ENCODE peak calls at places on chromosomes 2 and 18, in six cellular contexts. One of them, this sample, is unnamed.

GRCh38 chr2:149572102-149572953 is 15.2 kb downstream of the MMADHC start:
- DNase-seq in astrocyte: no peak
- DNase-seq in brain microvascular endothelial cell: no peak
- DNase-seq in heart left ventricle: no peak
- DNase-seq in ovary: no peak
- DNase-seq in pancreas: no peak
- DNase-seq in this sample: no peak

GRCh38 chr18:46302866-46303485 is 198.8 kb downstream of the HAUS1 start:
- DNase-seq in ovary: no peak
- DNase-seq in pancreas: no peak
- DNase-seq in heart left ventricle: no peak
- DNase-seq in astrocyte: no peak
- DNase-seq in brain microvascular endothelial cell: no peak
- DNase-seq in this sample: no peak

GRCh38 chr2:41283079-41283765 is 764.6 kb upstream of the PKDCC start:
- DNase-seq in ovary: no peak
- DNase-seq in pancreas: no peak
- DNase-seq in heart left ventricle: no peak
- DNase-seq in astrocyte: peak
- DNase-seq in brain microvascular endothelial cell: peak
- DNase-seq in this sample: no peak

GRCh38 chr2:104841694-104842093 is 12.2 kb upstream of the POU3F3 start:
- DNase-seq in brain microvascular endothelial cell: no peak
- DNase-seq in pancreas: no peak
- DNase-seq in heart left ventricle: no peak
- DNase-seq in astrocyte: no peak
- DNase-seq in ovary: no peak
- DNase-seq in this sample: no peak

GRCh38 chr18:28718696-28719095 is 541.8 kb upstream of the CDH2 start:
- DNase-seq in astrocyte: no peak
- DNase-seq in heart left ventricle: no peak
- DNase-seq in ovary: no peak
- DNase-seq in pancreas: no peak
- DNase-seq in brain microvascular endothelial cell: no peak
- DNase-seq in this sample: no peak

GRCh38 chr2:100262555-100263320 is 59.6 kb downstream of the LONRF2 start:
- DNase-seq in heart left ventricle: peak
- DNase-seq in astrocyte: peak
- DNase-seq in brain microvascular endothelial cell: peak
- DNase-seq in pancreas: peak
- DNase-seq in ovary: peak
- DNase-seq in this sample: peak

GRCh38 chr2:236769981-236770671 is 200.5 kb downstream of the ACKR3 start:
- DNase-seq in heart left ventricle: no peak
- DNase-seq in brain microvascular endothelial cell: peak
- DNase-seq in ovary: no peak
- DNase-seq in pancreas: no peak
- DNase-seq in astrocyte: peak
- DNase-seq in this sample: no peak

GRCh38 chr2:203328735-203329549 is 748 bp downstream of the ABI2 start:
- DNase-seq in astrocyte: peak
- DNase-seq in pancreas: peak
- DNase-seq in heart left ventricle: peak
- DNase-seq in brain microvascular endothelial cell: peak
- DNase-seq in ovary: peak
- DNase-seq in this sample: peak

GRCh38 chr2:12050381-12050780 is 303.9 kb downstream of the LPIN1 start:
- DNase-seq in heart left ventricle: no peak
- DNase-seq in ovary: no peak
- DNase-seq in astrocyte: peak
- DNase-seq in pancreas: no peak
- DNase-seq in brain microvascular endothelial cell: peak
- DNase-seq in this sample: no peak

GRCh38 chr2:102355526-102356380 is at the start of gene IL18R1:
- DNase-seq in ovary: peak
- DNase-seq in heart left ventricle: peak
- DNase-seq in pancreas: peak
- DNase-seq in astrocyte: peak
- DNase-seq in brain microvascular endothelial cell: peak
- DNase-seq in this sample: peak

GRCh38 chr2:217650229-217650628 is 352.6 kb downstream of the TNS1 start:
- DNase-seq in ovary: no peak
- DNase-seq in astrocyte: no peak
- DNase-seq in brain microvascular endothelial cell: no peak
- DNase-seq in heart left ventricle: no peak
- DNase-seq in pancreas: no peak
- DNase-seq in this sample: no peak

GRCh38 chr2:119015849-119016248 is 73.9 kb downstream of the MARCO start:
- DNase-seq in brain microvascular endothelial cell: no peak
- DNase-seq in ovary: no peak
- DNase-seq in heart left ventricle: no peak
- DNase-seq in astrocyte: no peak
- DNase-seq in pancreas: no peak
- DNase-seq in this sample: no peak

GRCh38 chr2:198351647-198352046 is 547.3 kb downstream of the PLCL1 start:
- DNase-seq in heart left ventricle: no peak
- DNase-seq in astrocyte: no peak
- DNase-seq in ovary: no peak
- DNase-seq in brain microvascular endothelial cell: no peak
- DNase-seq in pancreas: no peak
- DNase-seq in this sample: no peak

GRCh38 chr2:109438773-109439191 is 175.0 kb downstream of the SEPTIN10 start:
- DNase-seq in astrocyte: peak
- DNase-seq in ovary: no peak
- DNase-seq in heart left ventricle: no peak
- DNase-seq in pancreas: no peak
- DNase-seq in brain microvascular endothelial cell: peak
- DNase-seq in this sample: peak

GRCh38 chr2:12456293-12457151 is 260.2 kb upstream of the TRIB2 start:
- DNase-seq in ovary: peak
- DNase-seq in pancreas: peak
- DNase-seq in brain microvascular endothelial cell: peak
- DNase-seq in heart left ventricle: peak
- DNase-seq in astrocyte: peak
- DNase-seq in this sample: peak

GRCh38 chr2:134351899-134352298 is 98.0 kb downstream of the MGAT5 start:
- DNase-seq in ovary: no peak
- DNase-seq in astrocyte: no peak
- DNase-seq in brain microvascular endothelial cell: no peak
- DNase-seq in heart left ventricle: no peak
- DNase-seq in pancreas: no peak
- DNase-seq in this sample: no peak

GRCh38 chr18:23992941-23993280 is 21.6 kb upstream of the TTC39C start:
- DNase-seq in brain microvascular endothelial cell: no peak
- DNase-seq in pancreas: no peak
- DNase-seq in heart left ventricle: no peak
- DNase-seq in ovary: no peak
- DNase-seq in astrocyte: no peak
- DNase-seq in this sample: no peak

GRCh38 chr18:23992119-23992940 is 22.2 kb upstream of the TTC39C start:
- DNase-seq in pancreas: peak
- DNase-seq in astrocyte: peak
- DNase-seq in ovary: peak
- DNase-seq in heart left ventricle: peak
- DNase-seq in brain microvascular endothelial cell: no peak
- DNase-seq in this sample: peak

GRCh38 chr18:23994361-23994902 is 20.1 kb upstream of the TTC39C start:
- DNase-seq in pancreas: no peak
- DNase-seq in astrocyte: peak
- DNase-seq in brain microvascular endothelial cell: peak
- DNase-seq in heart left ventricle: no peak
- DNase-seq in ovary: peak
- DNase-seq in this sample: no peak

GRCh38 chr18:23998018-23998417 is 16.5 kb upstream of the TTC39C start:
- DNase-seq in astrocyte: no peak
- DNase-seq in pancreas: no peak
- DNase-seq in ovary: no peak
- DNase-seq in heart left ventricle: no peak
- DNase-seq in brain microvascular endothelial cell: no peak
- DNase-seq in this sample: no peak

DNA sequence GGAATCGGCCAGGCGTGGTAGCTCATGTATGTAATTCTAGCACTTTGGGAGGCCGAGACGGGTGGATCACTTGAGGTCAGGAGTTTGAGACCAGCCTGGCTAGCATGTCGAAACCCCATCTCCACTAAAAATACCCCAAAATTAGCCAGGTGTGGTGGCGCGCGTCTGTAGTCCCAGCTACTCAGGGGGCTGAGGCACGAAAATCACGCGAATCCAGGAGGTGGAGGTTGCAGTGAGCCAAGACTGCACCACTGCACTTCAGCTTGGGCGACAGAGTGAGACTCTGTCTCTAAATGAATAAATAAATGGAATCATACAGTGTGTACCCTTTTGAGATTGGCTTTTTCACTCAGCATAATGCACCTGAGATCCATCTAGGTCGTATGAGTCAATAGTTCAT is 19.4 kb upstream of the TTC39C start:
- DNase-seq in heart left ventricle: no peak
- DNase-seq in ovary: no peak
- DNase-seq in astrocyte: no peak
- DNase-seq in brain microvascular endothelial cell: no peak
- DNase-seq in pancreas: no peak
- DNase-seq in this sample: no peak
- H3K4me3 ChIP-seq in heart left ventricle: no peak
- H3K4me3 ChIP-seq in ovary: no peak
- H3K4me3 ChIP-seq in astrocyte: no peak
- H3K4me3 ChIP-seq in brain microvascular endothelial cell: no peak
- H3K4me3 ChIP-seq in pancreas: no peak
- H3K4me3 ChIP-seq in this sample: no peak

DNA sequence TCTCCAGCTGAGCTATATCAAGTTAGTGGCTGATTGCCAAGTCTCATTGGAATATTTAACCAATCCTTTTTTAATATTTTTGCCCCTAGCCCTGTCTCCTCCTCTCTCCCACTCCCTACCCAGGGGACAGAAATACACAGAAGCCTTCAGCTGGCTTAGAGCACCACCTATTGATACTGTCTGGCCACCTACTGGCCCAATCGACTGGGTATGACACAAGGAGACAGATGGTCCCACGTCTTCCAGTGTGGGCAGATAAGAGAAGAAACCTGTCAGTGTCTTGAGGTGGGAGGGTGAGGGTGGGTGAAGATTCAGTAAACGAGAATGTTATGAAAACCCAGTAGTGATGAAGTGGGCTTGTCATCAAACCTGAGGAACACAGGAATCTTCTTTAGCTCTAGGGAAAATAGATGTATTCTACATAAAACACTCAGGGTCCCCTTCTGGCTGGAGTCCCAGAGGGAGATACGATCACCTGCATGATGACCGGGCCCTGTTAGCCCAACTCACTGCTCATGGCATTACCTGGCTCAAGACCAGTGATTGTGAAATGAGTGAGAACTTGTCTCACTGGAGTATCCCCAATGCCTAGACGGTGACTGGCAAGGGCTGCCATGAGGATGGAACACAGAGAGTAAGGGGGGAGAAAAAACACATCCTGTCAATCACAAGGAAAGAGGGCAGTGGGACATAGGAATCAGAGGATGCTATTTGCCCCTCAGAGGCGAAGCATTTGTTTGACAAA is 26.7 kb downstream of the POLR1A start:
- DNase-seq in ovary: no peak
- DNase-seq in pancreas: peak
- DNase-seq in astrocyte: peak
- DNase-seq in heart left ventricle: peak
- DNase-seq in brain microvascular endothelial cell: peak
- DNase-seq in this sample: no peak
- H3K27ac ChIP-seq in ovary: no peak
- H3K27ac ChIP-seq in pancreas: no peak
- H3K27ac ChIP-seq in astrocyte: no peak
- H3K27ac ChIP-seq in heart left ventricle: no peak
- H3K27ac ChIP-seq in brain microvascular endothelial cell: no peak
- H3K27ac ChIP-seq in this sample: no peak

DNA sequence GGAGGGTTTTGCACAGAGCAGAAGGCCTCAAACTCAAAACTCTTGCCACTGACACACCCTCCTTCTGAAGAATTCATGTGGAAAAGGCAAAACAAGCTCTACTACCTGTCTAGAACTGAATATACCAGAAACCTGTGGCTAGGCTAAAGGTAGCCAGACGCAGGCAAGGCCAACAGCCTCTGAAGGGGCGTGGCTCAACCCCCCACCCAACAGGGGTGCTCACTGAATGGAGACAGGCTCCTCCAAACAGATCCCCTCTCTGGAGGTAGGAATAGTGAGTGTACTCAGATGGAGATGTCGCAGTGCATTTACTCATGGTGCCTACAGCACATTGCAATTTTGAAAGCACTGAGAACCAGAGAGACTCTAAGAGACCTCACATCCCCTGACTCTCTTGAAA is 3.0 kb upstream of the STK17B start:
- DNase-seq in astrocyte: no peak
- DNase-seq in heart left ventricle: no peak
- DNase-seq in pancreas: no peak
- DNase-seq in ovary: no peak
- DNase-seq in brain microvascular endothelial cell: no peak
- DNase-seq in this sample: no peak
- H3K4me3 ChIP-seq in astrocyte: no peak
- H3K4me3 ChIP-seq in heart left ventricle: no peak
- H3K4me3 ChIP-seq in pancreas: no peak
- H3K4me3 ChIP-seq in ovary: no peak
- H3K4me3 ChIP-seq in brain microvascular endothelial cell: no peak
- H3K4me3 ChIP-seq in this sample: no peak

DNA sequence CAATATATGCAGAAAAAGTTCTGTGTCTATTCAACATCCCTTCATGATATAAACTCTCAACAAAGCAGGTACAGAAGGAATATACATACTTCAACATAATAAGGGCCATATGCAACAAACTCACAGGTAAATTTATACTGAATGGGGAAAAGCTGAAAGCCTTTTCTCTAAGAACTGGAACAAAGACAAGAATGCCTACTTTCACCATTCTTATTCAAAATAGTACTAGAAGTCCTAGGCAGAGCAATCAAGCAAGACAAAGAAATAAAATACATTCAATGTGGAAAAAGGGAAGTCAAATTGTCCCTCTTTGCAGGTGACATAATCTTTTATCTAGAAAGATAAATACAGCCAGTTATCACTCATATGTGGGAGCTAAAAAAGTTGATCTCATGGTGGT is 116.3 kb downstream of the ACVR1 start:
- DNase-seq in brain microvascular endothelial cell: no peak
- DNase-seq in heart left ventricle: no peak
- DNase-seq in pancreas: no peak
- DNase-seq in ovary: no peak
- DNase-seq in astrocyte: no peak
- DNase-seq in this sample: no peak
- H3K27ac ChIP-seq in brain microvascular endothelial cell: no peak
- H3K27ac ChIP-seq in heart left ventricle: no peak
- H3K27ac ChIP-seq in pancreas: no peak
- H3K27ac ChIP-seq in ovary: no peak
- H3K27ac ChIP-seq in astrocyte: no peak
- H3K27ac ChIP-seq in this sample: no peak